ENCODE peak calls at places on chromosomes 2 and 18, in six cellular contexts. One of them, this sample, is unnamed.

GRCh38 chr2:66445781-66446177 is 10.9 kb downstream of the MEIS1 start:
- DNase-seq in fibroblast of lung: peak; percentile 53
- DNase-seq in H1: no peak
- DNase-seq in IMR-90: no peak
- DNase-seq in heart right ventricle: peak; percentile 36
- DNase-seq in hepatocyte: peak; percentile 55
- DNase-seq in this sample: peak; percentile 86

GRCh38 chr2:135820003-135820618 is 16.9 kb downstream of the LCT start:
- DNase-seq in fibroblast of lung: no peak
- DNase-seq in H1: no peak
- DNase-seq in IMR-90: peak; percentile 72
- DNase-seq in heart right ventricle: no peak
- DNase-seq in hepatocyte: no peak
- DNase-seq in this sample: no peak

GRCh38 chr2:23377772-23378171 is 7.2 kb upstream of the KLHL29 start:
- DNase-seq in fibroblast of lung: peak; percentile 32
- DNase-seq in H1: no peak
- DNase-seq in IMR-90: no peak
- DNase-seq in heart right ventricle: no peak
- DNase-seq in hepatocyte: no peak
- DNase-seq in this sample: no peak

GRCh38 chr2:204265701-204266310 is 279.5 kb upstream of the PARD3B start:
- DNase-seq in fibroblast of lung: no peak
- DNase-seq in H1: no peak
- DNase-seq in IMR-90: no peak
- DNase-seq in heart right ventricle: no peak
- DNase-seq in hepatocyte: no peak
- DNase-seq in this sample: no peak

GRCh38 chr2:2573658-2574293 is 242.7 kb upstream of the MYT1L start:
- DNase-seq in fibroblast of lung: no peak
- DNase-seq in H1: no peak
- DNase-seq in IMR-90: no peak
- DNase-seq in heart right ventricle: no peak
- DNase-seq in hepatocyte: no peak
- DNase-seq in this sample: no peak

GRCh38 chr2:64140665-64141064 is 3.6 kb downstream of the PELI1 start:
- DNase-seq in fibroblast of lung: no peak
- DNase-seq in H1: no peak
- DNase-seq in IMR-90: no peak
- DNase-seq in heart right ventricle: no peak
- DNase-seq in hepatocyte: no peak
- DNase-seq in this sample: no peak

GRCh38 chr2:175926272-175926671 is 75.8 kb downstream of the LNPK start:
- DNase-seq in fibroblast of lung: peak; percentile 8
- DNase-seq in H1: no peak
- DNase-seq in IMR-90: peak; percentile 64
- DNase-seq in heart right ventricle: no peak
- DNase-seq in hepatocyte: no peak
- DNase-seq in this sample: no peak

GRCh38 chr2:197328461-197328860 is 17.9 kb upstream of the ANKRD44 start:
- DNase-seq in fibroblast of lung: no peak
- DNase-seq in H1: no peak
- DNase-seq in IMR-90: no peak
- DNase-seq in heart right ventricle: no peak
- DNase-seq in hepatocyte: no peak
- DNase-seq in this sample: no peak

GRCh38 chr18:58490238-58490637 is 138.7 kb downstream of the ALPK2 start:
- DNase-seq in fibroblast of lung: no peak
- DNase-seq in H1: no peak
- DNase-seq in IMR-90: no peak
- DNase-seq in heart right ventricle: no peak
- DNase-seq in hepatocyte: no peak
- DNase-seq in this sample: no peak

GRCh38 chr2:88658890-88659881 is 31.9 kb upstream of the EIF2AK3 start:
- DNase-seq in fibroblast of lung: peak; percentile 85
- DNase-seq in H1: no peak
- DNase-seq in IMR-90: peak; percentile 71
- DNase-seq in heart right ventricle: no peak
- DNase-seq in hepatocyte: peak; percentile 70
- DNase-seq in this sample: no peak

GRCh38 chr18:67132919-67133318 is 383.6 kb downstream of the DSEL start:
- DNase-seq in fibroblast of lung: no peak
- DNase-seq in H1: no peak
- DNase-seq in IMR-90: no peak
- DNase-seq in heart right ventricle: no peak
- DNase-seq in hepatocyte: no peak
- DNase-seq in this sample: no peak

GRCh38 chr2:168798076-168798887 is 4.2 kb upstream of the NOSTRIN start:
- DNase-seq in fibroblast of lung: no peak
- DNase-seq in H1: no peak
- DNase-seq in IMR-90: no peak
- DNase-seq in heart right ventricle: peak; percentile 24
- DNase-seq in hepatocyte: peak; percentile 37
- DNase-seq in this sample: no peak

GRCh38 chr18:44309185-44309584 is 371.5 kb upstream of the SETBP1 start:
- DNase-seq in fibroblast of lung: peak; percentile 28
- DNase-seq in H1: no peak
- DNase-seq in IMR-90: peak; percentile 15
- DNase-seq in heart right ventricle: no peak
- DNase-seq in hepatocyte: no peak
- DNase-seq in this sample: no peak

GRCh38 chr2:166539340-166540162 is 45.5 kb upstream of the SCN7A start:
- DNase-seq in fibroblast of lung: peak; percentile 90
- DNase-seq in H1: no peak
- DNase-seq in IMR-90: peak; percentile 84
- DNase-seq in heart right ventricle: no peak
- DNase-seq in hepatocyte: peak; percentile 74
- DNase-seq in this sample: no peak

GRCh38 chr2:143759455-143759854 is 630.2 kb downstream of the ARHGAP15 start:
- DNase-seq in fibroblast of lung: no peak
- DNase-seq in H1: peak; percentile 49
- DNase-seq in IMR-90: no peak
- DNase-seq in heart right ventricle: no peak
- DNase-seq in hepatocyte: no peak
- DNase-seq in this sample: no peak

GRCh38 chr2:111984213-111984604 is 70.9 kb upstream of the TMEM87B start:
- DNase-seq in fibroblast of lung: no peak
- DNase-seq in H1: no peak
- DNase-seq in IMR-90: no peak
- DNase-seq in heart right ventricle: no peak
- DNase-seq in hepatocyte: no peak
- DNase-seq in this sample: no peak

GRCh38 chr2:175476950-175477349 is 295.4 kb upstream of the ATP5MC3 start:
- DNase-seq in fibroblast of lung: no peak
- DNase-seq in H1: no peak
- DNase-seq in IMR-90: no peak
- DNase-seq in heart right ventricle: peak; percentile 47
- DNase-seq in hepatocyte: no peak
- DNase-seq in this sample: peak; percentile 54

GRCh38 chr18:8402237-8402636 is 207.0 kb upstream of the RAB12 start:
- DNase-seq in fibroblast of lung: no peak
- DNase-seq in H1: no peak
- DNase-seq in IMR-90: no peak
- DNase-seq in heart right ventricle: no peak
- DNase-seq in hepatocyte: no peak
- DNase-seq in this sample: no peak

GRCh38 chr2:240635116-240635997 is 10.1 kb downstream of the GPR35 start:
- DNase-seq in fibroblast of lung: no peak
- DNase-seq in H1: no peak
- DNase-seq in IMR-90: no peak
- DNase-seq in heart right ventricle: no peak
- DNase-seq in hepatocyte: no peak
- DNase-seq in this sample: no peak

GRCh38 chr2:179614121-179614520 is 247.3 kb downstream of the ZNF385B start:
- DNase-seq in fibroblast of lung: no peak
- DNase-seq in H1: no peak
- DNase-seq in IMR-90: peak; percentile 40
- DNase-seq in heart right ventricle: no peak
- DNase-seq in hepatocyte: no peak
- DNase-seq in this sample: no peak

GRCh38 chr2:16239296-16239850 is 299.0 kb downstream of the MYCN start:
- DNase-seq in fibroblast of lung: no peak
- DNase-seq in H1: no peak
- DNase-seq in IMR-90: no peak
- DNase-seq in heart right ventricle: no peak
- DNase-seq in hepatocyte: no peak
- DNase-seq in this sample: no peak

GRCh38 chr18:45805551-45805950 is 19.9 kb upstream of the SIGLEC15 start:
- DNase-seq in fibroblast of lung: peak; percentile 43
- DNase-seq in H1: no peak
- DNase-seq in IMR-90: no peak
- DNase-seq in heart right ventricle: no peak
- DNase-seq in hepatocyte: no peak
- DNase-seq in this sample: no peak

GRCh38 chr2:226354434-226354833 is 445.2 kb downstream of the IRS1 start:
- DNase-seq in fibroblast of lung: no peak
- DNase-seq in H1: no peak
- DNase-seq in IMR-90: peak; percentile 74
- DNase-seq in heart right ventricle: no peak
- DNase-seq in hepatocyte: peak; percentile 9
- DNase-seq in this sample: no peak

GRCh38 chr2:241741016-241741415 is 6.6 kb downstream of the D2HGDH start:
- DNase-seq in fibroblast of lung: no peak
- DNase-seq in H1: no peak
- DNase-seq in IMR-90: no peak
- DNase-seq in heart right ventricle: no peak
- DNase-seq in hepatocyte: no peak
- DNase-seq in this sample: no peak

GRCh38 chr18:23689031-23689615 is at the start of gene LAMA3:
- DNase-seq in fibroblast of lung: no peak
- DNase-seq in H1: no peak
- DNase-seq in IMR-90: peak; percentile 11
- DNase-seq in heart right ventricle: peak; percentile 71
- DNase-seq in hepatocyte: peak; percentile 86
- DNase-seq in this sample: peak; percentile 87

GRCh38 chr2:70340921-70341765 is 39.3 kb upstream of the FAM136A start:
- DNase-seq in fibroblast of lung: peak; percentile 40
- DNase-seq in H1: no peak
- DNase-seq in IMR-90: peak; percentile 26
- DNase-seq in heart right ventricle: no peak
- DNase-seq in hepatocyte: peak; percentile 71
- DNase-seq in this sample: no peak
- H3K4me1 ChIP-seq in fibroblast of lung: no peaks in the 10 kb centered on the region
- H3K4me1 ChIP-seq in H1: no peaks in the 10 kb centered on the region
- H3K4me1 ChIP-seq in IMR-90: no peaks in the 10 kb centered on the region
- H3K4me1 ChIP-seq in heart right ventricle: no peaks in the 10 kb centered on the region
- H3K4me1 ChIP-seq in hepatocyte: no peaks in the 10 kb centered on the region
- H3K4me1 ChIP-seq in this sample: no peaks in the 10 kb centered on the region

DNA sequence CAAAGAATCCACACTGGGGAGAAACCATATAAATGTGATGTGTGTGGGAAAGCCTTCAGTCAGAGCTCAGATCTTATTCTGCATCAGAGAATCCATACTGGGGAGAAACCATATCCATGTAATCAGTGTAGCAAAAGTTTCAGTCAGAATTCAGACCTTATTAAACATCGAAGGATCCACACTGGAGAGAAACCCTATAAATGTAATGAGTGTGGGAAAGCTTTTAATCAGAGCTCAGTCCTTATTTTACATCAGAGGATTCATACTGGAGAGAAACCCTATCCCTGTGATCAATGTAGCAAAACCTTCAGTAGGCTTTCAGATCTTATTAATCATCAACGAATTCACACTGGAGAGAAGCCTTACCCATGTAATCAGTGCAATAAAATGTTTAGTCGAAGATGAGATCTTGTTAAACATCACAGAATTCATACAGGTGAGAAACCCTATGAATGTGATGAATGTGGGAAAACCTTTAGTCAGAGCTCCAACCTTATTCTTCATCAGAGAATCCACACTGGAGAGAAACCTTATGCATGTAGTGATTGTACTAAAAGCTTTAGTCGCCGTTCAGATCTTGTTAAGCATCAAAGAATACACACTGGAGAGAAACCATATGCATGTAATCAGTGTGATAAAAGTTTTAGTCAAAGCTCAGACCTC is 16.7 kb upstream of the ZSCAN30 start:
- DNase-seq in fibroblast of lung: peak; percentile 13
- DNase-seq in H1: no peak
- DNase-seq in IMR-90: no peak
- DNase-seq in heart right ventricle: no peak
- DNase-seq in hepatocyte: no peak
- DNase-seq in this sample: no peak
- H3K9me3 ChIP-seq in fibroblast of lung: peaks cover 7% of the 10 kb centered on the region
- H3K9me3 ChIP-seq in H1: peaks cover 45% of the 10 kb centered on the region
- H3K9me3 ChIP-seq in IMR-90: peaks cover 74% of the 10 kb centered on the region
- H3K9me3 ChIP-seq in heart right ventricle: peaks cover 85% of the 10 kb centered on the region
- H3K9me3 ChIP-seq in hepatocyte: peaks cover 61% of the 10 kb centered on the region
- H3K9me3 ChIP-seq in this sample: peaks cover 13% of the 10 kb centered on the region

GRCh38 chr2:218858671-218859555 is 692 bp upstream of the WNT6 start:
- DNase-seq in fibroblast of lung: no peak
- DNase-seq in H1: no peak
- DNase-seq in IMR-90: no peak
- DNase-seq in heart right ventricle: no peak
- DNase-seq in hepatocyte: no peak
- DNase-seq in this sample: peak; percentile 74
- H3K4me1 ChIP-seq in fibroblast of lung: no peaks in the 10 kb centered on the region
- H3K4me1 ChIP-seq in H1: peaks cover 13% of the 10 kb centered on the region
- H3K4me1 ChIP-seq in IMR-90: peaks cover 5% of the 10 kb centered on the region
- H3K4me1 ChIP-seq in heart right ventricle: peaks cover 17% of the 10 kb centered on the region
- H3K4me1 ChIP-seq in hepatocyte: peaks cover 23% of the 10 kb centered on the region
- H3K4me1 ChIP-seq in this sample: no peaks in the 10 kb centered on the region

GRCh38 chr2:125073440-125073839 is 1048.4 kb downstream of the CNTNAP5 start:
- DNase-seq in fibroblast of lung: no peak
- DNase-seq in H1: no peak
- DNase-seq in IMR-90: no peak
- DNase-seq in heart right ventricle: no peak
- DNase-seq in hepatocyte: no peak
- DNase-seq in this sample: no peak
- H3K9me3 ChIP-seq in fibroblast of lung: no peaks in the 10 kb centered on the region
- H3K9me3 ChIP-seq in H1: peaks cover 3% of the 10 kb centered on the region
- H3K9me3 ChIP-seq in IMR-90: peaks cover 8% of the 10 kb centered on the region
- H3K9me3 ChIP-seq in heart right ventricle: peaks cover 8% of the 10 kb centered on the region
- H3K9me3 ChIP-seq in hepatocyte: no peaks in the 10 kb centered on the region
- H3K9me3 ChIP-seq in this sample: no peaks in the 10 kb centered on the region

GRCh38 chr18:79795446-79795845 is 2.3 kb upstream of the KCNG2 start:
- DNase-seq in fibroblast of lung: no peak
- DNase-seq in H1: no peak
- DNase-seq in IMR-90: no peak
- DNase-seq in heart right ventricle: no peak
- DNase-seq in hepatocyte: no peak
- DNase-seq in this sample: peak; percentile 3
- H3K4me1 ChIP-seq in fibroblast of lung: peaks cover 26% of the 10 kb centered on the region
- H3K4me1 ChIP-seq in H1: peaks cover 6% of the 10 kb centered on the region
- H3K4me1 ChIP-seq in IMR-90: peaks cover 18% of the 10 kb centered on the region
- H3K4me1 ChIP-seq in heart right ventricle: peaks cover 12% of the 10 kb centered on the region
- H3K4me1 ChIP-seq in hepatocyte: peaks cover 9% of the 10 kb centered on the region
- H3K4me1 ChIP-seq in this sample: no peaks in the 10 kb centered on the region

GRCh38 chr2:225319872-225320271 is 79.6 kb upstream of the NYAP2 start:
- DNase-seq in fibroblast of lung: no peak
- DNase-seq in H1: no peak
- DNase-seq in IMR-90: no peak
- DNase-seq in heart right ventricle: no peak
- DNase-seq in hepatocyte: no peak
- DNase-seq in this sample: no peak
- H3K9me3 ChIP-seq in fibroblast of lung: no peaks in the 10 kb centered on the region
- H3K9me3 ChIP-seq in H1: peaks cover 22% of the 10 kb centered on the region
- H3K9me3 ChIP-seq in IMR-90: peaks cover 3% of the 10 kb centered on the region
- H3K9me3 ChIP-seq in heart right ventricle: peaks cover 9% of the 10 kb centered on the region
- H3K9me3 ChIP-seq in hepatocyte: no peaks in the 10 kb centered on the region
- H3K9me3 ChIP-seq in this sample: no peaks in the 10 kb centered on the region

GRCh38 chr18:48959551-48959920 is 8.8 kb upstream of the SMAD7 start:
- DNase-seq in fibroblast of lung: no peak
- DNase-seq in H1: no peak
- DNase-seq in IMR-90: no peak
- DNase-seq in heart right ventricle: no peak
- DNase-seq in hepatocyte: no peak
- DNase-seq in this sample: no peak
- H3K4me1 ChIP-seq in fibroblast of lung: peaks cover 20% of the 10 kb centered on the region
- H3K4me1 ChIP-seq in H1: peaks cover 20% of the 10 kb centered on the region
- H3K4me1 ChIP-seq in IMR-90: peaks cover 37% of the 10 kb centered on the region
- H3K4me1 ChIP-seq in heart right ventricle: peaks cover 29% of the 10 kb centered on the region
- H3K4me1 ChIP-seq in hepatocyte: peaks cover 27% of the 10 kb centered on the region
- H3K4me1 ChIP-seq in this sample: peaks cover 7% of the 10 kb centered on the region

This sample was measured in aorta.